ENCODE peak calls at places on chromosomes 5 and 9, in nine cellular contexts. J is T47D; T is occipital lobe; G is epithelial cell of esophagus; F is M059J; X is naive thymus-derived CD4-positive, alpha-beta T cell; Z is stimulated activated CD4-positive, alpha-beta T cell treated with anti-CD3 and anti-CD28 coated beads, Interleukin-15, amount 100 ng/mL, for 24 hours; Y is A549; B is Right ventricle myocardium superior. A is an unnamed sample.

GRCh38 chr5:173789031-173789920 is 98.9 kb upstream of the CPEB4 start:
- DNase-seq in J (no peak), Y (no peak), T (no peak), X (no peak), G (peak), F (peak), Z (peak), B (no peak), A (no peak)

GRCh38 chr5:87605663-87606062 is 192.9 kb upstream of the CCNH start:
- DNase-seq in G (no peak), F (no peak), X (no peak), Z (no peak), Y (no peak), T (no peak), B (no peak), J (no peak), A (no peak)

GRCh38 chr5:78127875-78128274 is 166.6 kb downstream of the AP3B1 start:
- DNase-seq in J (no peak), X (no peak), B (no peak), T (no peak), F (no peak), G (peak), Z (no peak), Y (peak), A (peak)

GRCh38 chr9:131714161-131714646 is 25.7 kb downstream of the RAPGEF1 start:
- DNase-seq in B (peak), F (peak), J (no peak), X (no peak), Z (no peak), T (no peak), Y (peak), G (peak), A (no peak)

GRCh38 chr9:76704601-76705204 is 59.5 kb upstream of the PCA3 start:
- DNase-seq in X (no peak), Y (peak), Z (no peak), G (peak), F (peak), T (no peak), B (no peak), J (peak), A (peak)

GRCh38 chr5:150391064-150391834 is 21.5 kb downstream of the CD74 start:
- DNase-seq in G (no peak), F (no peak), Y (no peak), T (no peak), B (no peak), J (no peak), Z (no peak), X (no peak), A (no peak)

GRCh38 chr5:146877178-146877681 is 1.3 kb downstream of the PPP2R2B start:
- DNase-seq in G (no peak), X (no peak), Z (peak), F (no peak), T (peak), J (no peak), Y (no peak), B (no peak), A (no peak)

GRCh38 chr5:125026900-125027731 is 280.7 kb upstream of the ZNF608 start:
- DNase-seq in G (peak), T (no peak), B (no peak), Y (no peak), Z (no peak), J (no peak), F (no peak), X (no peak), A (peak)

GRCh38 chr5:173868096-173868879 is 19.9 kb upstream of the CPEB4 start:
- DNase-seq in Z (no peak), F (peak), T (no peak), B (no peak), J (peak), G (peak), Y (no peak), X (no peak), A (peak)

A was measured in mesendoderm.